ENCODE peak calls at places on chromosome 5, in four cellular contexts. T, O, K and L are unnamed samples.
A peak's percentile ranks its signal among the peaks of the same experiment; 100 is the strongest.

GRCh38 chr5:93219641-93220145 is 361.3 kb downstream of the NR2F1-AS1 start:
- DNase-seq in K (no peak), T (peak; percentile 30), O (no peak), L (no peak)

GRCh38 chr5:57042524-57042931 is 90.6 kb upstream of the MIER3 start:
- DNase-seq in T (no peak), K (no peak), O (no peak), L (no peak)

GRCh38 chr5:8458038-8458383 is 589.1 kb downstream of the MTRR start:
- DNase-seq in T (no peak), O (no peak), K (no peak), L (no peak)

GRCh38 chr5:68344447-68345111 is 129.0 kb downstream of the PIK3R1 start:
- DNase-seq in O (no peak), K (no peak), T (no peak), L (no peak)

GRCh38 chr5:100889165-100889564 is 13.9 kb downstream of the ST8SIA4 start:
- DNase-seq in T (no peak), O (no peak), K (no peak), L (no peak)

GRCh38 chr5:88480245-88480644 is 211.6 kb upstream of the TMEM161B start:
- DNase-seq in T (no peak), O (no peak), K (no peak), L (no peak)

GRCh38 chr5:144356489-144356888 is 185.8 kb downstream of the KCTD16 start:
- DNase-seq in K (no peak), O (no peak), T (no peak), L (no peak)

GRCh38 chr5:59721741-59722140 is 171.8 kb downstream of the PDE4D start:
- DNase-seq in T (no peak), O (no peak), K (no peak), L (no peak)

GRCh38 chr5:2801602-2802525 is 50.4 kb upstream of the IRX2 start:
- DNase-seq in T (no peak), O (no peak), K (no peak), L (no peak)

GRCh38 chr5:177304392-177305119 is 957 bp downstream of the PRELID1 start:
- DNase-seq in T (no peak), O (peak; percentile 45), K (no peak), L (no peak)

GRCh38 chr5:150386024-150386855 is 26.5 kb downstream of the CD74 start:
- DNase-seq in O (no peak), T (no peak), K (no peak), L (no peak)
- H3K36me3 ChIP-seq in O (peaks cover 100% of the 10 kb centered on the region), T (peaks cover 4% of the 10 kb centered on the region), K (no peaks in the 10 kb centered on the region), L (peaks cover 74% of the 10 kb centered on the region)

DNA sequence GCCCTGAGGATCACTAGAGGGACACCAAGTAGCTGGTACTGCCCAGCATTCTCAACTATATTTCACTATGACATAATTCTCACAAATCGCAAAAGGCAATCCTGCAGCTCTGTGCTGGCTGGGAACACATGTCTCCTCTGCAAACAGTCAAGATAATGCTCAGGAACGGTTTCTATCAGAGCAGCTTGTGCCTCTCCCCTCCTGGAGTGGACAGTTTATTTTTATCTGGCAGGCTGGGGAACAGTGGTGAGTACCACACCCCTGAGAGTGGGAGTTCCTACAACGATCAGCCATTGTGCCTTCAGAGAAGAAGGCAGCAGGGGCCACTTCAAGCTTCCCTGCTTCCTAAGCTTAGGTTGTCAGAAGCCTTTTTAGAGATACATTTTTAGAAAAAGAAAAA is 65.8 kb downstream of the ERAP1 start:
- DNase-seq in T (no peak), O (no peak), K (no peak), L (no peak)
- H3K36me3 ChIP-seq in T (no peaks in the 10 kb centered on the region), O (peaks cover 100% of the 10 kb centered on the region), K (no peaks in the 10 kb centered on the region), L (peaks cover 35% of the 10 kb centered on the region)

GRCh38 chr5:141823056-141823455 is 55.2 kb downstream of the PCDH1 start:
- DNase-seq in K (no peak), O (no peak), T (no peak), L (no peak)

GRCh38 chr5:141825241-141825671 is 53.0 kb downstream of the PCDH1 start:
- DNase-seq in K (no peak), T (no peak), O (no peak), L (no peak)

GRCh38 chr5:141824717-141825116 is 53.5 kb downstream of the PCDH1 start:
- DNase-seq in K (no peak), T (no peak), O (no peak), L (no peak)

GRCh38 chr5:141821430-141821925 is 56.7 kb downstream of the PCDH1 start:
- DNase-seq in T (peak; percentile 61), O (no peak), K (no peak), L (no peak)

GRCh38 chr5:141822134-141822533 is 56.1 kb downstream of the PCDH1 start:
- DNase-seq in O (no peak), T (no peak), K (no peak), L (no peak)
- H3K36me3 ChIP-seq in O (no peaks in the 10 kb centered on the region), T (no peaks in the 10 kb centered on the region), K (no peaks in the 10 kb centered on the region), L (no peaks in the 10 kb centered on the region)

DNA sequence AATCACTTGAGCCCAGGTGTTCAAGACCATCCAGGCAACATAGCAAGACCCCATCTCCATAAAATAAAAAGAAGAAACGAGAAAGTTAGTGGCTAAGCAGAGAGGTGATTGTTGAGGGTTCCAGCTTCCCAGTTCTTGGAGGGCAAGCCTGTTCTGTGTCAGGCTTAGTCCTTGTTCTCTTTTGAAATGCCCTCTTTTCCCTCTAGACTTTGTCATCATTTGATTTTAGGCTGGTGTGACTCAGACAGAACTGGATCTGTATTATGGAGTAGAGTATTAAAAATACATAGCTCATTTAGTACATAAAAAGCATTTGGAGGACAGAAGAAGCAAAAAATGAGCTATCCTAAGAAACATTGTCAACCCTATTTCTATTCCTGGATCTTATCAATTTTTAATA is 159.4 kb downstream of the CD180 start:
- DNase-seq in O (no peak), T (no peak), K (no peak), L (no peak)
- H3K36me3 ChIP-seq in O (no peaks in the 10 kb centered on the region), T (no peaks in the 10 kb centered on the region), K (no peaks in the 10 kb centered on the region), L (no peaks in the 10 kb centered on the region)

GRCh38 chr5:1089621-1090040 is 22.2 kb downstream of the SLC12A7 start:
- DNase-seq in K (no peak), O (no peak), T (no peak), L (no peak)
- H3K36me3 ChIP-seq in K (no peaks in the 10 kb centered on the region), O (peaks cover 4% of the 10 kb centered on the region), T (no peaks in the 10 kb centered on the region), L (peaks cover 15% of the 10 kb centered on the region)